ENCODE peak calls at places on chromosome 11, in four cellular contexts. F, J, A and D are unnamed samples.
A peak's percentile ranks its signal among the peaks of the same experiment; 100 is the strongest.

GRCh38 chr11:126901783-126902182 is 98.8 kb downstream of the KIRREL3 start:
- DNase-seq in F (no peak), J (no peak), A (no peak), D (no peak)

GRCh38 chr11:93484716-93485115 is 58.5 kb downstream of the SMCO4 start:
- DNase-seq in F (peak; percentile 34), J (no peak), A (no peak), D (no peak)

GRCh38 chr11:77386178-77386577 is 84.7 kb upstream of the GDPD4 start:
- DNase-seq in F (no peak), J (no peak), A (no peak), D (no peak)

GRCh38 chr11:64580387-64580786 is 10.6 kb upstream of the SLC22A12 start:
- DNase-seq in F (no peak), J (no peak), A (no peak), D (no peak)

GRCh38 chr11:116240661-116241060 is 532.1 kb downstream of the BUD13 start:
- DNase-seq in F (no peak), J (no peak), A (no peak), D (no peak)

GRCh38 chr11:91495837-91496236 is 728.8 kb upstream of the FAT3 start:
- DNase-seq in F (no peak), J (no peak), A (no peak), D (no peak)

GRCh38 chr11:76636826-76637460 is 33.6 kb downstream of the LRRC32 start:
- DNase-seq in F (no peak), J (no peak), A (no peak), D (no peak)

GRCh38 chr11:83945953-83946352 is 659.8 kb upstream of the CCDC90B start:
- DNase-seq in F (no peak), J (no peak), A (no peak), D (no peak)

GRCh38 chr11:66230171-66230570 is 38.3 kb upstream of the RAB1B start:
- DNase-seq in F (no peak), J (no peak), A (no peak), D (no peak)

GRCh38 chr11:32136654-32137053 is 45.8 kb downstream of the RCN1 start:
- DNase-seq in F (no peak), J (no peak), A (no peak), D (no peak)
- H3K27ac ChIP-seq in F (peak overlapping the region; percentile 71), J (no peak overlapping the region), A (no peak overlapping the region), D (no peak overlapping the region)

DNA sequence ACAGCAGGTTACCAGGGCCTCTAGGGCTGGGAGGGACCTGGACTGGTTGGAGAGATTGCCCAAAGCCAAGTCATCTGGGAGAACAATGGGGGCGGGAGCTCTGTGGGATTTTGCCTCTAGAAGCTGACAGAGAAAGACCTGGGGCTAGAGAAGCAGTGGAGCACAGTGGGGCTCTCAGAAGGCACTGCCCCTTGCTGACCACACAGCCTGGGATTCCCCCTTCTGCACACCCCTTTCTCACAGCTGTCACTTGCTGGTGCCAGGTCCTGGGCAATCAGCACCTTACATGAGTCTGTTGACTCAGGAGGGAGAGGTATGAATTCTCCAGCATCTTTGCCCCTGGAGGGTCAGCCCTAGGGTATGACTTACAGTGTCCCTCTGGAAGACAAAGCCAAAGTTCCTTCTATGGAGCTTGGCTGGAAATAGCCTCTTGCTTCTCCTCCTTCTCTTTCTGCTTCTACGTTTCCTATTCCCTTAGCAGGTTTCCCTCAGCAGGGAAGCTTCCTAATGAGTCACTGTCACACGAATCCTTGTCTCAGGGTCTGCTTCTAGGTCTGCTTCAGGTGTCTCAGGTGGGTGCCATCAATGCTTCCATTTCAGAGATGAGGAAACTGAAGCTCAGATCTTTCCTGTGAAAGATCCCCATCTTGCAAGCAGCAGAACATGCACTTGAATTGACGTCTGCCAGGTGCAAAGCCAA is 27.0 kb downstream of the GDPD5 start:
- DNase-seq in F (no peak), J (no peak), A (no peak), D (no peak)
- H3K27ac ChIP-seq in F (peak overlapping the region; percentile 23), J (no peak overlapping the region), A (no peak overlapping the region), D (no peak overlapping the region)

DNA sequence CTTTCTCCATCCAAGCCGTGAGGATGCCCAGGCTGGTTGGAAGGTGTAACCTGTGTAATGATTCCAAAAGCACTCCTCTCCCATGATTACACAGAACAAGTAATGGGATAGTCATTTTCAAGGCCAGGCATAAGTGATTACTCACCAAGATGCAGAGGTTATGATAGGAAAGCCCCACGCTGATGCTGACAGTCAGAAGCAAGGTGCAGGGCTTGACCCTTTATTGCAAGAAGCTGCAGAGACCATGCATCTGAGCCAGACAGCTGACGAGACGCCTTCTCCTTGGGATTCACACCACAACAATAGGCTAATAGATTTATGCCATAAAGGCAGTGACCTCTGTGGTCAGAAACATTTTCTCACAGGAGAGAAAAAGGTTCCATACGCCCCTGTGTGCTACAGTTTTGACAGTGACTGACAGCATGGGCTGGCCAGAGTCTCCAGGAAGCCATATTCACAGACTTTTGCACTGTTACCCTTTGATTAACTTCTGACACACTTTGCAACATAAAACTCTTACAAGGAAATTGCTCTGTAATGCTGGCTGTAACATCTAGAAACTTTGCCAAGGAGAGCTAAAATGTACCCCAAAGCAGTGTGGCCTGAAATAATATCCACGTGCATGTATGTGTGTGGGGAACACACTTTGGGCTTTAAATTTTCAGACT is 1078.9 kb upstream of the TENM4 start:
- DNase-seq in F (no peak), J (no peak), A (no peak), D (no peak)
- H3K27ac ChIP-seq in F (no peak overlapping the region), J (no peak overlapping the region), A (no peak overlapping the region), D (no peak overlapping the region)

GRCh38 chr11:62613275-62613864 is 313 bp downstream of the ROM1 start:
- DNase-seq in F (no peak), J (peak; percentile 75), A (no peak), D (no peak)
- H3K27ac ChIP-seq in F (peak overlapping the region; percentile 61), J (peak overlapping the region; percentile 95), A (peak overlapping the region; percentile 66), D (peak overlapping the region; percentile 83)

GRCh38 chr11:118437046-118437735 is 899 bp downstream of the KMT2A start:
- DNase-seq in F (no peak), J (peak; percentile 41), A (no peak), D (peak; percentile 29)

GRCh38 chr11:118436639-118437045 is 350 bp downstream of the KMT2A start:
- DNase-seq in F (no peak), J (no peak), A (no peak), D (peak; percentile 60)

GRCh38 chr11:118437736-118438125 is 1.4 kb downstream of the KMT2A start:
- DNase-seq in F (no peak), J (no peak), A (no peak), D (no peak)

GRCh38 chr11:118439656-118440055 is 3.4 kb downstream of the KMT2A start:
- DNase-seq in F (no peak), J (no peak), A (no peak), D (no peak)

DNA sequence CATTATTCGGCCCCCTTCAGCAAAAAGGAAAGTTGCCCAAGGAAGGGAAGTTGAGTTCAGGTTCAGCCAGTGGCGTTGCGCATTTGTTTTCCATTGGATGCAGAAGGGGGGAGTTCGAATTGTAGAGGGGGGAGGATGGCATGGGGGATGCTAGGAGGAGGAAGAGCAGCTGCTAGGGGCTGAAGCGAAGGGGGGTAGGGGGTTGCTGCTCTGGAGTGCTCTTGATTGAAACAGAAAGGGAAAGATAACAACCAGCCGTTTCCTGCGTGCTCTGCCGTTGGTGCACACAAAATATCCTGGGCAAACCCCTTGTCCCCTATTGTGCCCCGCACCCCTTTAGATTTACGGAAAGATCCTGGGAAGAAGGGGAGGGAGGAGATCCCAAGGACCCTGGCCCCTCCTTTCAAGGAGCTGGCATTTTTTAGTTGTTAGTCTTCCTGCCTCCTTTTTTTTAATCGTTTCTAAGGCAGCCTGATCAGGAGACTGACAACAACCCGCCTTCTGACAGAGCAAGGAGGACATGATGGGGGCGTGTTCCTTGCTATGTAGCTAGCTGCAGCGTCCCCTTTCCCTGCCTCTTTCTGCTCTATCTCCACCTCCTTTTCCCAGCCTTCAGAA is 2.1 kb downstream of the KMT2A start:
- DNase-seq in F (peak; percentile 57), J (peak; percentile 26), A (no peak), D (peak; percentile 64)
- H3K27ac ChIP-seq in F (peak overlapping the region; percentile 53), J (peak overlapping the region; percentile 79), A (peak overlapping the region; percentile 59), D (peak overlapping the region; percentile 89)

GRCh38 chr11:19220903-19221682 is 19.3 kb upstream of the CSRP3 start:
- DNase-seq in F (no peak), J (peak; percentile 1), A (no peak), D (no peak)
- H3K27ac ChIP-seq in F (no peak overlapping the region), J (no peak overlapping the region), A (no peak overlapping the region), D (no peak overlapping the region)

GRCh38 chr11:120125509-120125908 is 12.4 kb downstream of the TRIM29 start:
- DNase-seq in F (no peak), J (no peak), A (no peak), D (no peak)

GRCh38 chr11:120127236-120127635 is 10.7 kb downstream of the TRIM29 start:
- DNase-seq in F (no peak), J (no peak), A (no peak), D (no peak)

GRCh38 chr11:120125005-120125404 is 12.9 kb downstream of the TRIM29 start:
- DNase-seq in F (no peak), J (no peak), A (no peak), D (no peak)

GRCh38 chr11:120128392-120129172 is 9.3 kb downstream of the TRIM29 start:
- DNase-seq in F (no peak), J (no peak), A (no peak), D (no peak)

GRCh38 chr11:120126543-120126942 is 11.4 kb downstream of the TRIM29 start:
- DNase-seq in F (no peak), J (no peak), A (no peak), D (no peak)
- H3K27ac ChIP-seq in F (no peak overlapping the region), J (no peak overlapping the region), A (no peak overlapping the region), D (no peak overlapping the region)

GRCh38 chr11:96037267-96037990 is 113.5 kb upstream of the MTMR2 start:
- DNase-seq in F (no peak), J (no peak), A (no peak), D (no peak)

GRCh38 chr11:96036863-96037262 is 113.0 kb upstream of the MTMR2 start:
- DNase-seq in F (no peak), J (peak; percentile 25), A (no peak), D (no peak)

GRCh38 chr11:96035031-96035743 is 111.3 kb upstream of the MTMR2 start:
- DNase-seq in F (no peak), J (no peak), A (no peak), D (no peak)

GRCh38 chr11:96033569-96033968 is 109.7 kb upstream of the MTMR2 start:
- DNase-seq in F (no peak), J (no peak), A (no peak), D (no peak)

DNA sequence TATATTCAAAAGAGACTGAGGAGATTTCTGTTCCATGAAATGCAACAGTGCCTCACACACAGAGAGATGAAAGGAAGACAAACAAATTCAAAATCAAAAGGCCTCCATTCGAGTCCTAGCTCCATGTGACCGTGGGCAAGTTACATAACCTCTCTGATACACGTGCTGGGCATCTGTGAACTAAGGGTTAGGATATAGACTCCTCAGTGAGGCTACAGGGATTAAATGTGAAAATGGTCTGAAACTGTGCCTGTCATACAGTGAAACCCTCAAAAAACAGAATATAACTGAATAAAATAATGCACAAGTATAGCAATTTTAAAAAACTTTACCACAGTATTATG is 111.8 kb upstream of the MTMR2 start:
- DNase-seq in F (no peak), J (no peak), A (no peak), D (no peak)
- H3K27ac ChIP-seq in F (no peak overlapping the region), J (no peak overlapping the region), A (no peak overlapping the region), D (no peak overlapping the region)

GRCh38 chr11:59180907-59181306 is 9.0 kb downstream of the DTX4 start:
- DNase-seq in F (no peak), J (no peak), A (no peak), D (no peak)
- H3K27ac ChIP-seq in F (no peak overlapping the region), J (peak overlapping the region; percentile 75), A (no peak overlapping the region), D (no peak overlapping the region)